ENCODE peak calls at places on chromosomes 16 and 17, in nine cellular contexts. One of them, this sample, is unnamed.

GRCh38 chr16:82660078-82660645 is 33.4 kb downstream of the CDH13 start:
- DNase-seq in right atrium auricular region: no peak
- DNase-seq in AG04450: no peak
- DNase-seq in HFFc6: no peak
- DNase-seq in foreskin fibroblast: peak
- DNase-seq in lower leg skin: no peak
- DNase-seq in glutamatergic neuron: no peak
- DNase-seq in CD8-positive, alpha-beta T cell: no peak
- DNase-seq in MCF 10A: no peak
- DNase-seq in this sample: no peak

GRCh38 chr17:64411999-64412771 is 21.5 kb upstream of the PECAM1 start:
- DNase-seq in foreskin fibroblast: peak
- DNase-seq in HFFc6: no peak
- DNase-seq in AG04450: no peak
- DNase-seq in right atrium auricular region: peak
- DNase-seq in lower leg skin: peak
- DNase-seq in glutamatergic neuron: peak
- DNase-seq in MCF 10A: no peak
- DNase-seq in CD8-positive, alpha-beta T cell: no peak
- DNase-seq in this sample: no peak

GRCh38 chr16:51134269-51134812 is 16.7 kb downstream of the SALL1 start:
- DNase-seq in HFFc6: no peak
- DNase-seq in foreskin fibroblast: no peak
- DNase-seq in MCF 10A: no peak
- DNase-seq in CD8-positive, alpha-beta T cell: no peak
- DNase-seq in right atrium auricular region: no peak
- DNase-seq in lower leg skin: no peak
- DNase-seq in glutamatergic neuron: peak
- DNase-seq in AG04450: no peak
- DNase-seq in this sample: no peak

GRCh38 chr17:70332811-70333210 is 163.5 kb downstream of the KCNJ2 start:
- DNase-seq in foreskin fibroblast: no peak
- DNase-seq in glutamatergic neuron: no peak
- DNase-seq in CD8-positive, alpha-beta T cell: no peak
- DNase-seq in MCF 10A: no peak
- DNase-seq in HFFc6: no peak
- DNase-seq in lower leg skin: no peak
- DNase-seq in AG04450: no peak
- DNase-seq in right atrium auricular region: no peak
- DNase-seq in this sample: no peak

GRCh38 chr16:89004209-89004831 is 27.3 kb upstream of the CBFA2T3 start:
- DNase-seq in CD8-positive, alpha-beta T cell: no peak
- DNase-seq in foreskin fibroblast: peak
- DNase-seq in AG04450: no peak
- DNase-seq in MCF 10A: no peak
- DNase-seq in right atrium auricular region: no peak
- DNase-seq in glutamatergic neuron: no peak
- DNase-seq in HFFc6: peak
- DNase-seq in lower leg skin: no peak
- DNase-seq in this sample: no peak

GRCh38 chr16:86375370-86375769 is 135.0 kb upstream of the FOXF1 start:
- DNase-seq in glutamatergic neuron: no peak
- DNase-seq in foreskin fibroblast: peak
- DNase-seq in MCF 10A: peak
- DNase-seq in CD8-positive, alpha-beta T cell: no peak
- DNase-seq in HFFc6: peak
- DNase-seq in right atrium auricular region: no peak
- DNase-seq in lower leg skin: no peak
- DNase-seq in AG04450: peak
- DNase-seq in this sample: no peak

GRCh38 chr17:38917259-38917658 is 8.2 kb upstream of the LASP1NB start:
- DNase-seq in MCF 10A: no peak
- DNase-seq in right atrium auricular region: no peak
- DNase-seq in glutamatergic neuron: no peak
- DNase-seq in HFFc6: no peak
- DNase-seq in foreskin fibroblast: no peak
- DNase-seq in CD8-positive, alpha-beta T cell: no peak
- DNase-seq in AG04450: no peak
- DNase-seq in lower leg skin: no peak
- DNase-seq in this sample: no peak

GRCh38 chr17:2624292-2624731 is 30.9 kb downstream of the PAFAH1B1 start:
- DNase-seq in MCF 10A: no peak
- DNase-seq in CD8-positive, alpha-beta T cell: no peak
- DNase-seq in glutamatergic neuron: no peak
- DNase-seq in AG04450: no peak
- DNase-seq in HFFc6: no peak
- DNase-seq in right atrium auricular region: no peak
- DNase-seq in lower leg skin: no peak
- DNase-seq in foreskin fibroblast: no peak
- DNase-seq in this sample: no peak

GRCh38 chr17:18961634-18962493 is 9.9 kb downstream of the SLC5A10 start:
- DNase-seq in foreskin fibroblast: no peak
- DNase-seq in HFFc6: no peak
- DNase-seq in glutamatergic neuron: no peak
- DNase-seq in lower leg skin: no peak
- DNase-seq in MCF 10A: no peak
- DNase-seq in CD8-positive, alpha-beta T cell: no peak
- DNase-seq in AG04450: no peak
- DNase-seq in right atrium auricular region: no peak
- DNase-seq in this sample: no peak

GRCh38 chr17:79850571-79851460 is 11.6 kb upstream of the CBX4 start:
- DNase-seq in CD8-positive, alpha-beta T cell: no peak
- DNase-seq in right atrium auricular region: no peak
- DNase-seq in MCF 10A: peak
- DNase-seq in lower leg skin: no peak
- DNase-seq in HFFc6: peak
- DNase-seq in foreskin fibroblast: peak
- DNase-seq in glutamatergic neuron: no peak
- DNase-seq in AG04450: no peak
- DNase-seq in this sample: no peak

GRCh38 chr16:79628501-79628975 is 28.0 kb upstream of the MAF start:
- DNase-seq in right atrium auricular region: no peak
- DNase-seq in lower leg skin: no peak
- DNase-seq in HFFc6: no peak
- DNase-seq in glutamatergic neuron: no peak
- DNase-seq in AG04450: peak
- DNase-seq in foreskin fibroblast: no peak
- DNase-seq in CD8-positive, alpha-beta T cell: no peak
- DNase-seq in MCF 10A: peak
- DNase-seq in this sample: no peak

GRCh38 chr17:45968732-45969131 is 30.3 kb upstream of the STH start:
- DNase-seq in lower leg skin: no peak
- DNase-seq in glutamatergic neuron: no peak
- DNase-seq in right atrium auricular region: no peak
- DNase-seq in HFFc6: no peak
- DNase-seq in MCF 10A: no peak
- DNase-seq in foreskin fibroblast: no peak
- DNase-seq in CD8-positive, alpha-beta T cell: no peak
- DNase-seq in AG04450: no peak
- DNase-seq in this sample: no peak

GRCh38 chr16:11497329-11497805 is 89.4 kb downstream of the LITAF start:
- DNase-seq in CD8-positive, alpha-beta T cell: no peak
- DNase-seq in MCF 10A: peak
- DNase-seq in right atrium auricular region: peak
- DNase-seq in glutamatergic neuron: no peak
- DNase-seq in AG04450: no peak
- DNase-seq in HFFc6: peak
- DNase-seq in lower leg skin: peak
- DNase-seq in foreskin fibroblast: peak
- DNase-seq in this sample: no peak

GRCh38 chr16:1944612-1945199 is 1.7 kb upstream of the MSRB1 start:
- DNase-seq in CD8-positive, alpha-beta T cell: no peak
- DNase-seq in lower leg skin: no peak
- DNase-seq in right atrium auricular region: no peak
- DNase-seq in AG04450: no peak
- DNase-seq in MCF 10A: no peak
- DNase-seq in HFFc6: no peak
- DNase-seq in glutamatergic neuron: no peak
- DNase-seq in foreskin fibroblast: no peak
- DNase-seq in this sample: no peak

GRCh38 chr17:350706-351435 is 1.7 kb downstream of the RPH3AL start:
- DNase-seq in AG04450: no peak
- DNase-seq in right atrium auricular region: peak
- DNase-seq in lower leg skin: peak
- DNase-seq in foreskin fibroblast: peak
- DNase-seq in HFFc6: peak
- DNase-seq in CD8-positive, alpha-beta T cell: no peak
- DNase-seq in glutamatergic neuron: no peak
- DNase-seq in MCF 10A: peak
- DNase-seq in this sample: no peak

GRCh38 chr16:4922721-4923342 is 14.1 kb downstream of the PPL start:
- DNase-seq in AG04450: no peak
- DNase-seq in HFFc6: no peak
- DNase-seq in MCF 10A: peak
- DNase-seq in foreskin fibroblast: no peak
- DNase-seq in right atrium auricular region: no peak
- DNase-seq in lower leg skin: no peak
- DNase-seq in glutamatergic neuron: no peak
- DNase-seq in CD8-positive, alpha-beta T cell: no peak
- DNase-seq in this sample: no peak

DNA sequence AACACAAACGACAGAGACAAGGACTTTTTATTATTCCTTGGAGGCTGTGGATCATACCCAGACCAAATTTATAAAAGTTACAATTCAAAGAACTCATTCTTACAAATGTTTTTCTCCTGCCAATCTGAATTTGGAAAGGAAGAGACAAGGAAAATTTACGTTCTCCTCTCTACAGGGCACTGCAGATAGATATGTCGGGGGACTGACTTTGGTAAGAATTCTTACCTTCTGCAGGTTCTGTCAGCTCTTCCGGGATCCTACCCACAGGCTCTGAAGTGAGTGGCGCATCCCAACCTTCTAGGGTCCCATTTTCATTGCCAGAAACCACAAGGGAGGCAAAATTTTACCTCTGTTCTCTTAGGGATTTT is 2.2 kb upstream of the SLFN12L start:
- DNase-seq in CD8-positive, alpha-beta T cell: no peak
- DNase-seq in foreskin fibroblast: no peak
- DNase-seq in glutamatergic neuron: no peak
- DNase-seq in lower leg skin: no peak
- DNase-seq in AG04450: no peak
- DNase-seq in HFFc6: no peak
- DNase-seq in MCF 10A: no peak
- DNase-seq in right atrium auricular region: no peak
- DNase-seq in this sample: no peak
- TF ChIP-seq CTCF in CD8-positive, alpha-beta T cell: peak
- TF ChIP-seq CTCF in foreskin fibroblast: no peak
- TF ChIP-seq CTCF in glutamatergic neuron: peak
- TF ChIP-seq CTCF in lower leg skin: no peak
- TF ChIP-seq CTCF in AG04450: no peak
- TF ChIP-seq CTCF in HFFc6: peak
- TF ChIP-seq CTCF in MCF 10A: no peak
- TF ChIP-seq CTCF in right atrium auricular region: peak
- TF ChIP-seq CTCF in this sample: no peak

GRCh38 chr17:20989991-20990855 is 52.6 kb downstream of the USP22 start:
- DNase-seq in foreskin fibroblast: no peak
- DNase-seq in right atrium auricular region: no peak
- DNase-seq in lower leg skin: no peak
- DNase-seq in HFFc6: no peak
- DNase-seq in CD8-positive, alpha-beta T cell: no peak
- DNase-seq in MCF 10A: no peak
- DNase-seq in AG04450: no peak
- DNase-seq in glutamatergic neuron: no peak
- DNase-seq in this sample: no peak

GRCh38 chr17:20987511-20987910 is 55.3 kb downstream of the USP22 start:
- DNase-seq in HFFc6: no peak
- DNase-seq in lower leg skin: no peak
- DNase-seq in AG04450: no peak
- DNase-seq in glutamatergic neuron: no peak
- DNase-seq in MCF 10A: no peak
- DNase-seq in CD8-positive, alpha-beta T cell: no peak
- DNase-seq in foreskin fibroblast: no peak
- DNase-seq in right atrium auricular region: no peak
- DNase-seq in this sample: no peak

GRCh38 chr17:20988001-20988641 is 54.7 kb downstream of the USP22 start:
- DNase-seq in HFFc6: no peak
- DNase-seq in glutamatergic neuron: no peak
- DNase-seq in right atrium auricular region: no peak
- DNase-seq in foreskin fibroblast: no peak
- DNase-seq in lower leg skin: no peak
- DNase-seq in CD8-positive, alpha-beta T cell: no peak
- DNase-seq in AG04450: no peak
- DNase-seq in MCF 10A: no peak
- DNase-seq in this sample: no peak

GRCh38 chr17:20988896-20989295 is 53.9 kb downstream of the USP22 start:
- DNase-seq in AG04450: no peak
- DNase-seq in HFFc6: no peak
- DNase-seq in CD8-positive, alpha-beta T cell: no peak
- DNase-seq in foreskin fibroblast: no peak
- DNase-seq in lower leg skin: no peak
- DNase-seq in right atrium auricular region: no peak
- DNase-seq in MCF 10A: no peak
- DNase-seq in glutamatergic neuron: no peak
- DNase-seq in this sample: no peak

DNA sequence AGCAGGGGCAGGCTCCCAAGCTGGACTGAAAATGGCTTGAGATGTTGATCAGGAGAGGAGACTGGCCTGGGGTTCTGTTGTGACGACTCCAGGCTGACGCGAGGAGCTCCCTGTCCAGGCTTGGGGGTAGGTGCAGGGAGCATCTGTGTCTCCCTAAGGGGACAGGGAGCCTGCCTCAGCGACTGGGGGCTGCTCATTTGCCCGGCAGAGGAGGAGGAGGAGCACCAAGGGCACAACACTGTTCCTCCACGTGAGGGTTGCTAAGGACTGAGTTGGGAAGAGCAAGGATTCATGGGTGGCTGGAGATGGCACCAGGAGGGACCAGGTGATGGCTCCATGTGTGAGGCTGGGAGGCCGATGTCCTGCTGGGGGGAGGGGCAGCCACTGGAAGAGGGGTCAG is 53.3 kb downstream of the USP22 start:
- DNase-seq in foreskin fibroblast: no peak
- DNase-seq in AG04450: no peak
- DNase-seq in glutamatergic neuron: no peak
- DNase-seq in right atrium auricular region: no peak
- DNase-seq in CD8-positive, alpha-beta T cell: no peak
- DNase-seq in MCF 10A: no peak
- DNase-seq in HFFc6: no peak
- DNase-seq in lower leg skin: no peak
- DNase-seq in this sample: no peak
- TF ChIP-seq CTCF in foreskin fibroblast: no peak
- TF ChIP-seq CTCF in AG04450: no peak
- TF ChIP-seq CTCF in glutamatergic neuron: no peak
- TF ChIP-seq CTCF in right atrium auricular region: no peak
- TF ChIP-seq CTCF in CD8-positive, alpha-beta T cell: no peak
- TF ChIP-seq CTCF in MCF 10A: no peak
- TF ChIP-seq CTCF in HFFc6: no peak
- TF ChIP-seq CTCF in lower leg skin: no peak
- TF ChIP-seq CTCF in this sample: no peak

GRCh38 chr17:29933379-29933778 is 3.4 kb upstream of the SSH2 start:
- DNase-seq in AG04450: no peak
- DNase-seq in foreskin fibroblast: peak
- DNase-seq in HFFc6: peak
- DNase-seq in glutamatergic neuron: no peak
- DNase-seq in right atrium auricular region: no peak
- DNase-seq in CD8-positive, alpha-beta T cell: no peak
- DNase-seq in lower leg skin: no peak
- DNase-seq in MCF 10A: peak
- DNase-seq in this sample: no peak
- TF ChIP-seq CTCF in AG04450: peak
- TF ChIP-seq CTCF in foreskin fibroblast: peak
- TF ChIP-seq CTCF in HFFc6: peak
- TF ChIP-seq CTCF in glutamatergic neuron: no peak
- TF ChIP-seq CTCF in right atrium auricular region: no peak
- TF ChIP-seq CTCF in CD8-positive, alpha-beta T cell: no peak
- TF ChIP-seq CTCF in lower leg skin: no peak
- TF ChIP-seq CTCF in MCF 10A: peak
- TF ChIP-seq CTCF in this sample: no peak

GRCh38 chr16:13186813-13187212 is 285.4 kb downstream of the SHISA9 start:
- DNase-seq in foreskin fibroblast: no peak
- DNase-seq in AG04450: no peak
- DNase-seq in right atrium auricular region: no peak
- DNase-seq in HFFc6: no peak
- DNase-seq in lower leg skin: no peak
- DNase-seq in MCF 10A: peak
- DNase-seq in glutamatergic neuron: no peak
- DNase-seq in CD8-positive, alpha-beta T cell: no peak
- DNase-seq in this sample: no peak
- TF ChIP-seq CTCF in foreskin fibroblast: no peak
- TF ChIP-seq CTCF in AG04450: no peak
- TF ChIP-seq CTCF in right atrium auricular region: no peak
- TF ChIP-seq CTCF in HFFc6: no peak
- TF ChIP-seq CTCF in lower leg skin: no peak
- TF ChIP-seq CTCF in MCF 10A: no peak
- TF ChIP-seq CTCF in glutamatergic neuron: no peak
- TF ChIP-seq CTCF in CD8-positive, alpha-beta T cell: no peak
- TF ChIP-seq CTCF in this sample: no peak